ENCODE peak calls at places on chromosomes 7 and 10, in ten cellular contexts. Q is right lobe of liver, I is HFF-Myc, L is cardiac muscle cell, H is AG04450, O is PC-3, Y is stomach, D is psoas muscle, G is kidney epithelial cell, U is HCT116. K is an unnamed sample.

GRCh38 chr10:25557136-25557535 is 376.9 kb upstream of the MYO3A start:
- DNase-seq in Q (no peak), D (no peak), O (no peak), I (no peak), H (no peak), G (no peak), L (peak), Y (no peak), U (no peak), K (no peak)

GRCh38 chr7:4227105-4228010 is 454.7 kb upstream of the FOXK1 start:
- DNase-seq in O (no peak), L (no peak), Q (peak), D (peak), H (no peak), I (no peak), G (no peak), Y (no peak), U (no peak), K (no peak)

GRCh38 chr10:76784076-76784475 is 853.5 kb downstream of the KCNMA1 start:
- DNase-seq in L (no peak), O (no peak), I (no peak), Y (no peak), G (no peak), U (no peak), Q (no peak), H (no peak), D (no peak), K (no peak)

GRCh38 chr10:26574783-26575182 is 122.7 kb upstream of the PDSS1 start:
- DNase-seq in I (no peak), L (no peak), G (no peak), D (no peak), H (no peak), U (no peak), Q (no peak), Y (no peak), O (no peak), K (no peak)

GRCh38 chr10:90779573-90779972 is 78.3 kb downstream of the HTR7 start:
- DNase-seq in Y (no peak), U (peak), L (no peak), I (peak), Q (no peak), D (no peak), O (peak), G (no peak), H (no peak), K (no peak)

GRCh38 chr10:70977621-70978020 is 89.3 kb upstream of the PCBD1 start:
- DNase-seq in I (no peak), Q (no peak), U (no peak), L (no peak), H (no peak), G (no peak), D (no peak), Y (no peak), O (no peak), K (no peak)

GRCh38 chr7:28479507-28479947 is 67.2 kb downstream of the CREB5 start:
- DNase-seq in D (no peak), Y (no peak), O (no peak), L (no peak), Q (no peak), U (no peak), I (no peak), H (no peak), G (no peak), K (no peak)

GRCh38 chr7:12317675-12318074 is 86.0 kb downstream of the VWDE start:
- DNase-seq in D (no peak), H (no peak), I (no peak), O (no peak), G (no peak), U (no peak), Y (no peak), Q (no peak), L (no peak), K (no peak)

GRCh38 chr10:83908987-83909386 is 230.3 kb upstream of the GHITM start:
- DNase-seq in Y (no peak), Q (no peak), U (no peak), D (no peak), H (no peak), I (no peak), G (no peak), L (no peak), O (no peak), K (no peak)

GRCh38 chr10:77173615-77174461 is 463.8 kb downstream of the KCNMA1 start:
- DNase-seq in Y (peak), U (peak), Q (no peak), H (peak), D (peak), G (no peak), O (peak), L (peak), I (peak), K (no peak)

GRCh38 chr10:132946311-132946710 is 3.9 kb upstream of the CFAP46 start:
- DNase-seq in I (no peak), Q (no peak), G (no peak), Y (no peak), L (no peak), D (no peak), O (no peak), U (no peak), H (no peak), K (no peak)

GRCh38 chr7:1149351-1149794 is 10.6 kb downstream of the ZFAND2A start:
- DNase-seq in G (no peak), I (no peak), O (no peak), U (no peak), D (peak), H (no peak), Y (no peak), L (no peak), Q (no peak), K (no peak)

GRCh38 chr10:88687853-88688467 is 18.1 kb upstream of the LIPK start:
- DNase-seq in I (no peak), O (no peak), U (peak), Q (no peak), D (no peak), L (peak), Y (no peak), H (no peak), G (no peak), K (no peak)

GRCh38 chr10:66162560-66163143 is 763.2 kb upstream of the LRRTM3 start:
- DNase-seq in G (no peak), D (no peak), Y (no peak), L (no peak), I (no peak), O (peak), U (no peak), H (no peak), Q (no peak), K (no peak)

GRCh38 chr7:97819161-97819560 is 53.0 kb downstream of the ASNS start:
- DNase-seq in I (no peak), D (no peak), L (no peak), Y (no peak), G (no peak), O (peak), H (no peak), U (peak), Q (no peak), K (no peak)
- TF ChIP-seq CTCF in I (no peak), D (no peak), L (no peak), Y (no peak), G (no peak), O (peak), H (no peak), U (peak), Q (peak), K (no peak)

GRCh38 chr10:11824376-11824775 is 1.2 kb downstream of the PROSER2 start:
- DNase-seq in O (no peak), Y (no peak), Q (no peak), U (no peak), G (no peak), H (no peak), I (no peak), D (no peak), L (peak), K (no peak)
- H3K4me3 ChIP-seq in O (peak), Y (peak), Q (peak), U (peak), G (peak), H (no peak), I (no peak), D (peak), L (peak), K (peak)

GRCh38 chr10:44589181-44589884 is 204.4 kb upstream of the CXCL12 start:
- DNase-seq in I (no peak), Y (no peak), L (no peak), H (no peak), G (no peak), U (no peak), O (no peak), Q (no peak), D (no peak), K (no peak)
- TF ChIP-seq CTCF in I (no peak), Y (no peak), L (no peak), H (no peak), G (no peak), U (no peak), O (no peak), Q (no peak), D (no peak), K (no peak)

GRCh38 chr10:45592926-45593325 is 79.6 kb downstream of the ZFAND4 start:
- DNase-seq in Y (no peak), L (no peak), I (no peak), U (no peak), Q (no peak), G (no peak), H (no peak), O (no peak), D (no peak), K (no peak)
- H3K4me3 ChIP-seq in Y (peak), L (no peak), I (no peak), U (no peak), Q (no peak), G (no peak), H (no peak), O (peak), D (peak), K (no peak)

DNA sequence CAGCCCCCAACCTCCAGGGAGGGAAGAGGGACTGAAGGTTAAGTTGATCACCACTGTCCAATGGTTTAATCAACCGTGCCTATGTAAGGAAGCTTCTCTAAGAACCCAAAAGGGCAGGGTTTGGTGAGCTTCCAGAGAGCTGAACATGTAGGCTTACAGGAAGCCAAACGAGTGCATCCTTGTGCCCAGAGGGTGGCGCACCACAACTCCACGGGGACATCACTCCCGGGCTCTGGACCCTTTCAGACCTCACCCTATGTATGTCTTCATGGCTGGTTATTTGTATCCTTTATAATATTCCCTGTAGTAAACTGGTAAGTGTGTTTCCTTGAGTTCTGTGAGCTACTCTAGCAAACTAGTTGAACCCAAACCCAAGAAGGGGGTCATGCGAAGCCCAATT is 11.5 kb upstream of the NFKB2 start:
- DNase-seq in U (no peak), D (no peak), Y (no peak), O (no peak), Q (no peak), L (peak), G (no peak), H (no peak), I (no peak), K (no peak)
- TF ChIP-seq CTCF in U (peak), D (no peak), Y (no peak), O (peak), Q (no peak), L (peak), G (peak), H (peak), I (peak), K (peak)

GRCh38 chr7:122887198-122887597 is 938 bp upstream of the CADPS2 start:
- DNase-seq in U (peak), Y (peak), O (peak), Q (peak), G (peak), L (peak), H (no peak), I (no peak), D (peak), K (peak)
- H3K4me3 ChIP-seq in U (peak), Y (peak), O (peak), Q (peak), G (peak), L (peak), H (no peak), I (no peak), D (peak), K (peak)

GRCh38 chr7:94295805-94296204 is 98.9 kb upstream of the COL1A2 start:
- DNase-seq in Y (no peak), H (peak), U (no peak), Q (no peak), D (no peak), G (no peak), L (peak), I (peak), O (peak), K (no peak)
- TF ChIP-seq CTCF in Y (no peak), H (peak), U (peak), Q (peak), D (peak), G (peak), L (peak), I (peak), O (peak), K (peak)

GRCh38 chr7:88218428-88218745 is 1.5 kb downstream of the SRI start:
- DNase-seq in D (no peak), U (no peak), I (no peak), L (no peak), G (no peak), Y (no peak), O (no peak), H (no peak), Q (no peak), K (no peak)
- H3K4me3 ChIP-seq in D (peak), U (no peak), I (peak), L (peak), G (peak), Y (peak), O (peak), H (peak), Q (no peak), K (peak)

DNA sequence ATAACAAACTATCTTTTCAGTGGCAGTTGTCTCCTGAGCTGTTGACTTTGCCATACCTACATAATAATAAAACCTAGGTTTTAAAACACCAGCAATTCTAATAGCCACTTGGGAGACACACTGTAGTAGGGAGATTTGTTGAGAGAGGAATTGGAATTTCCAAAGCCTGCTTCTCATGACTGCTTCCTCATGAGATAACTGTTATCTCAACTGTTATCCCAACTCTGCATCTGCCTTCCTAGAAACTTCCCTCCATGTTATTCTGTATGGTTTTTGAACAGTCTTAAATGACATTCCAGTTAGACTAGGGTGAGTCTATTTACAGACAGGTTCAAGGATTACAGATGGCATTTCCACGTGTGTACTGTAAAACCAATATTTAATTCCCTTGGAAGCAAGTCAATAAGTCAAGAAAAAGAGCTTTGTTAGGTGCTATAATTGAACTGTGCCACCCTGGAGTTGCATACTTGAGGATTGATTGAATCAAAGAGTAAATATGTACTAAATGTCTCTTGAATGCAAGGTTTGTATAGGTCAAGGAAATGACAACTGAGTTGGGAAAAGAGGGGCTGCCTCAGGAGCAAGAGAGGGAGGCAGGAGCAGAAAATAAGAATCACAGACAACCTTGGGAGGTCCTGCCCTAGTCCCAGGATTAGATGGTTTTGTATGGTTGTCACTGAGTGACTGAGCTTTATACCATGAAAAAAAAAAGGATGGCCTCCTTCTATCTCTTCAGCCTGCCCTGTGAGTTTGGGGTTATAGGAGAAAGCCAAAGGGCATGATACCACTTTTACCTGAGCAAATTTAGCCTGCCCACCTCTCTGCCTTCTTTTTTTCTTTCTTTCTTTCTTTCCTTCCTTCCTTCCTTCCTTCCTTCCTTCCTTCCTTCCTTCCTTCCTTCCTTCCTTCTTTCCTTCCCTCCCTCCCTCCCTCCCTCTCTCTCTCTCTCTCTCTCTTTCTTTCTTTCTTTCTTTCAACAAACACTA is 9.9 kb upstream of the TM9SF3 start:
- DNase-seq in L (no peak), Y (no peak), U (no peak), I (no peak), D (no peak), O (peak), Q (no peak), H (no peak), G (no peak), K (no peak)
- TF ChIP-seq CTCF in L (no peak), Y (no peak), U (no peak), I (no peak), D (no peak), O (no peak), Q (no peak), H (no peak), G (no peak), K (no peak)

K was measured in retinal pigment epithelial cell.